ENCODE peak calls at places on chromosomes 11 and 22, in six cellular contexts. D is fibroblast of lung; M is CD8-positive, alpha-beta T cell; X is naive thymus-derived CD4-positive, alpha-beta T cell; T is left ventricle myocardium inferior; E is thoracic aorta. O is an unnamed sample.

GRCh38 chr11:61682093-61682732 is 2.0 kb downstream of the DAGLA start:
- DNase-seq in D (peak; percentile 40), M (no peak), X (no peak), T (peak; percentile 63), E (no peak), O (no peak)

GRCh38 chr22:38338772-38339379 is 21.6 kb upstream of the CSNK1E start:
- DNase-seq in D (no peak), M (no peak), X (no peak), T (no peak), E (no peak), O (no peak)

GRCh38 chr22:49450521-49450920 is 377.2 kb downstream of the BRD1 start:
- DNase-seq in D (no peak), M (no peak), X (no peak), T (no peak), E (no peak), O (no peak)

GRCh38 chr11:33542921-33543320 is 157.7 kb downstream of the C11orf91 start:
- DNase-seq in D (peak; percentile 39), M (no peak), X (peak; percentile 16), T (peak; percentile 43), E (no peak), O (no peak)

GRCh38 chr11:121665211-121665838 is 212.6 kb upstream of the SORL1-AS1 start:
- DNase-seq in D (no peak), M (no peak), X (no peak), T (no peak), E (no peak), O (no peak)

GRCh38 chr11:14179126-14179820 is 179.7 kb downstream of the RRAS2 start:
- DNase-seq in D (peak; percentile 8), M (no peak), X (no peak), T (no peak), E (no peak), O (no peak)

GRCh38 chr11:43852057-43852636 is 28.5 kb upstream of the ALKBH3 start:
- DNase-seq in D (peak; percentile 66), M (peak; percentile 33), X (peak; percentile 40), T (no peak), E (no peak), O (peak; percentile 79)

GRCh38 chr22:17942721-17943120 is 81.6 kb downstream of the MICAL3 start:
- DNase-seq in D (no peak), M (no peak), X (no peak), T (no peak), E (no peak), O (no peak)

GRCh38 chr22:49138250-49138790 is 689.4 kb downstream of the BRD1 start:
- DNase-seq in D (no peak), M (no peak), X (no peak), T (no peak), E (no peak), O (no peak)

GRCh38 chr11:19766810-19767209 is 54.2 kb downstream of the NAV2 start:
- DNase-seq in D (no peak), M (no peak), X (no peak), T (no peak), E (no peak), O (no peak)

GRCh38 chr11:95150977-95151684 is 61.5 kb downstream of the ENDOD1 start:
- DNase-seq in D (peak; percentile 81), M (peak; percentile 85), X (peak; percentile 92), T (peak; percentile 88), E (peak; percentile 62), O (peak; percentile 66)

GRCh38 chr22:26325641-26326040 is 103.4 kb upstream of the ASPHD2 start:
- DNase-seq in D (no peak), M (no peak), X (no peak), T (no peak), E (no peak), O (no peak)

GRCh38 chr11:119175493-119176077 is 7.1 kb downstream of the NLRX1 start:
- DNase-seq in D (peak; percentile 53), M (no peak), X (no peak), T (no peak), E (no peak), O (no peak)

GRCh38 chr22:36360871-36361383 is 26.8 kb downstream of the MYH9 start:
- DNase-seq in D (peak; percentile 81), M (no peak), X (no peak), T (no peak), E (no peak), O (peak; percentile 57)

GRCh38 chr22:44567846-44568493 is 69.9 kb upstream of the RTL6 start:
- DNase-seq in D (peak; percentile 15), M (peak; percentile 28), X (peak; percentile 11), T (no peak), E (no peak), O (no peak)

GRCh38 chr11:11510939-11511338 is 110.9 kb downstream of the GALNT18 start:
- DNase-seq in D (peak; percentile 63), M (no peak), X (no peak), T (peak; percentile 36), E (no peak), O (no peak)

GRCh38 chr22:19848298-19849224 is 6.1 kb downstream of the GNB1L start:
- DNase-seq in D (peak; percentile 14), M (no peak), X (no peak), T (no peak), E (no peak), O (no peak)

GRCh38 chr11:101618691-101619090 is 34.9 kb upstream of the TRPC6 start:
- DNase-seq in D (peak; percentile 70), M (no peak), X (no peak), T (no peak), E (no peak), O (peak; percentile 44)

DNA sequence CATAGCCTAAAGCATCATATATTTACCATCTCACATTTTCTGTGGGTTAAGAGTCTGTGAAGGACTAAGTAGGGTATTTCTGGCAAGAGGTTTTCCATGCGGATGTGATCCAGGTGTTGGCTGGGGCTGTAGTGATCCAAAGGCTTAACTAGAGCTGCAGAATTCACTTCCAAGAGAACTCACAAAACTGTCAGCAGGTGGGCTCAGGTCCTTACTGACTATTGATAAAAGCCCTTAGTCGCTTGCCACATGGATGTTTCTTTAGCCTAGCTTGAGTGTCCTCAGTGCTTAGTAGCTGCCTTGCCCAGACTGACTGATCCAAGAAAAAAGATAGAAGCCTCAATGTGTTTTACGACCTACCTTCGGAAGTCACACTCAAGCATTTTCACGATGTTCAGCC is 250.8 kb downstream of the CNTN5 start:
- DNase-seq in D (no peak), M (no peak), X (no peak), T (no peak), E (no peak), O (no peak)
- H3K9me3 ChIP-seq in D (no peaks in the 10 kb centered on the region), M (peaks cover 5% of the 10 kb centered on the region), X (no peaks in the 10 kb centered on the region), T (no peaks in the 10 kb centered on the region), E (no peaks in the 10 kb centered on the region), O (no peaks in the 10 kb centered on the region)

DNA sequence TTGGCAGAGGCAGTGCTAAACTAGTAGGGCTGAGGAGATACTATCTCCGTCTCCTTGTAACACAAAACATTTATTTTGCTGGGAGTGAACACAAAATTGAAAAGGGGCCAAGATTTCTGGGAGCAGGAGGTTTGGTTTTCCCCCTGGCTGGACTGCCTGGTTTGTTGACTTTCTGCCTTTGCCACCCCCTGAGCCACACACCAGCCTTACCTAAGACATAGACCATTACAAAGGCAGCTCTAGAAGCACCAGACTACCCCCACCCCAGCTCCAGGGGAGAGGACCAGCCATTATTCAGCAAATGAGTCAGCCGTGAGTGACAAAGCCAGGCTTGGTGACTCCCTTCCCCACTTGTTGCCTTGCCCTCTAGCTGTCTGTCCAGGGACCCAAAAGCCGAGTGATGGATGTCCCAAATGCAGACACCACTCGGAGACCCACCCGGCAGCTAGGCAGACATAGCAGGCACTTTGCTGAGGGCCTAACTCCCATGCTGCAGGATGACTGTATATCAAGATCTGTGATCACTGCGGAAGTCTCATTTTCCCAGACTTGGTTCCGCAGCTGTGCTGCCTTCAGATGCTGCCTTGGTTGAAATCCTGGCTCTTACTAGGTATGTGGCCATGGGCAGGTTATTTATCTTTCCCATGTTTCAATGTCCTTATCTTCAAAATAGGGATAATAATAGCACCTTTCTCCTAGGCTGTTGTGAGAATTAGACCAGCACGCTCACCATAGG is 17.7 kb upstream of the CDON start:
- DNase-seq in D (no peak), M (no peak), X (no peak), T (no peak), E (no peak), O (no peak)
- H3K4me3 ChIP-seq in D (no peak overlapping the region), M (no peak overlapping the region), X (no peak overlapping the region), T (no peak overlapping the region), E (no peak overlapping the region), O (no peak overlapping the region)

DNA sequence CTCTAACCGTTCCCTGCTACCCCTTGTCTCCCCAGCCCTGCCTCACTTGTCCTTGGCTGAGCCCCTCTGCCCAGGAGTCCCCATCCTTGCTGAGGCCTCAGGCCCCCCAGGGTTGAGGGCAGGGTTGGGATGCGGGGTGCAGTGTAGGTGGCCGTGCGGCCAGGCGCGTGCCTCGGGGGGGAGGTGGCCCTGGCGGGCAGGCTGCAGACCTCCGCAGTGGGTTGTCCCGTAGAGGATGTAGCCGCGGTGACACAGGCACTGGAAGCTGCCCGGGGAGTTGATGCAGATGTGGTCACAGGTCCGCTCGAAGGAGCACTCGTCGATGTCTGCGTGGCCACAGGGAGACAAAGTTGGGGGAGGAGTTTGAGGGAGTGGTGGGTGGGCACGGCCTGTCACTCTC is 41.9 kb upstream of the TTLL12 start:
- DNase-seq in D (no peak), M (no peak), X (no peak), T (no peak), E (no peak), O (no peak)
- H3K27ac ChIP-seq in D (no peak overlapping the region), M (no peak overlapping the region), X (no peak overlapping the region), T (no peak overlapping the region), E (no peak overlapping the region), O (no peak overlapping the region)

GRCh38 chr11:50164050-50164449 is 131.4 kb downstream of the OR4C45 start:
- DNase-seq in D (no peak), M (no peak), X (no peak), T (no peak), E (no peak), O (no peak)
- H3K9me3 ChIP-seq in D (no peaks in the 10 kb centered on the region), M (no peaks in the 10 kb centered on the region), X (peaks cover 9% of the 10 kb centered on the region), T (peaks cover 4% of the 10 kb centered on the region), E (no peaks in the 10 kb centered on the region), O (peaks cover 18% of the 10 kb centered on the region)

DNA sequence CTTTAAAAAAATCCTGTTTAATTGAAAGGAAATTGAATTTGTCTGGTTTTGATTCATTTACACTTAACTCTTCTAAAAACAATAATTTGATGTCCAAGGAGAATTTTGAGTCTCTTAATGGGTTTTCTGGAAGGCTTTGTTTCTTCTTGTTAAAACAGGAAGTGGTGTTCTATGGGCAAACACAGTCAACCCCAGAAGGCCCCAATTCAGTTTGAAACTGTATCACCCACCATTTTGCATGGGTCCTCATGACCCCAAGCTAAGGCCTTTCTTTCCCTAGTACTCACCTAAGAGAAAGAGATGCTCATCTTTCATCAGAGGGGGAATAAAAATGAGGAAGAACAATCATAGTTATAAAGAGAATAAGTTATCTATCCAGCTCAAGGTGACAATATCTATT is 10.6 kb downstream of the FLI1 start:
- DNase-seq in D (no peak), M (no peak), X (no peak), T (no peak), E (no peak), O (no peak)
- H3K4me3 ChIP-seq in D (no peak overlapping the region), M (no peak overlapping the region), X (no peak overlapping the region), T (no peak overlapping the region), E (no peak overlapping the region), O (no peak overlapping the region)